ENCODE peak calls at places on chromosomes 4 and X, in four cellular contexts. Y is HCT116, N is right atrium auricular region, L is brain microvascular endothelial cell. E is an unnamed sample. For H3K27me3, the result is how much of the 10 kb centered on the place peaks cover.

GRCh38 chrX:20409991-20410390 is 143.3 kb upstream of the RPS6KA3 start:
- DNase-seq in Y (no peak), N (no peak), L (no peak), E (no peak)

GRCh38 chrX:129773649-129774458 is 5.9 kb upstream of the SASH3 start:
- DNase-seq in Y (no peak), N (no peak), L (no peak), E (no peak)

GRCh38 chr4:145177906-145178538 is 2.4 kb downstream of the OTUD4 start:
- DNase-seq in Y (no peak), N (no peak), L (no peak), E (no peak)

GRCh38 chr4:95293014-95293413 is 255.8 kb downstream of the UNC5C start:
- DNase-seq in Y (no peak), N (no peak), L (no peak), E (peak)

GRCh38 chr4:55706526-55706925 is 70.4 kb upstream of the NMU start:
- DNase-seq in Y (no peak), N (no peak), L (no peak), E (no peak)

GRCh38 chr4:19971829-19972228 is 279.9 kb upstream of the SLIT2 start:
- DNase-seq in Y (no peak), N (no peak), L (peak), E (peak)

GRCh38 chr4:23332266-23332665 is 557.6 kb downstream of the PPARGC1A start:
- DNase-seq in Y (no peak), N (no peak), L (no peak), E (no peak)

GRCh38 chr4:109826719-109827118 is 1.1 kb upstream of the RRH start:
- DNase-seq in Y (no peak), N (no peak), L (no peak), E (no peak)

GRCh38 chr4:3294401-3295241 is 1.8 kb downstream of the RGS12 start:
- DNase-seq in Y (no peak), N (no peak), L (no peak), E (no peak)

GRCh38 chr4:97496298-97496873 is 646.9 kb downstream of the STPG2 start:
- DNase-seq in Y (peak), N (no peak), L (no peak), E (no peak)

GRCh38 chr4:185679523-185679922 is 132.5 kb downstream of the SORBS2 start:
- DNase-seq in Y (no peak), N (no peak), L (no peak), E (no peak)

GRCh38 chrX:44643723-44644122 is 101.1 kb upstream of the FUNDC1 start:
- DNase-seq in Y (no peak), N (no peak), L (no peak), E (no peak)

GRCh38 chr4:67048530-67048929 is 496.8 kb downstream of the CENPC start:
- DNase-seq in Y (no peak), N (no peak), L (no peak), E (no peak)

GRCh38 chrX:43682726-43683125 is 26.6 kb downstream of the MAOA start:
- DNase-seq in Y (no peak), N (no peak), L (no peak), E (no peak)

GRCh38 chr4:185729300-185729912 is 82.6 kb downstream of the SORBS2 start:
- DNase-seq in Y (no peak), N (no peak), L (no peak), E (no peak)

GRCh38 chrX:40912576-40912975 is 172.7 kb upstream of the USP9X start:
- DNase-seq in Y (no peak), N (no peak), L (no peak), E (no peak)

GRCh38 chr4:56742080-56742871 is 61.2 kb upstream of the HOPX start:
- DNase-seq in Y (no peak), N (no peak), L (peak), E (peak)

GRCh38 chr4:182880387-182881356 is 36.5 kb downstream of the DCTD start:
- DNase-seq in Y (no peak), N (no peak), L (no peak), E (no peak)

GRCh38 chrX:1316527-1316926 is 20.1 kb upstream of the IL3RA start:
- DNase-seq in Y (no peak), N (peak), L (no peak), E (no peak)

GRCh38 chr4:150579591-150580234 is 2.2 kb upstream of the MAB21L2 start:
- DNase-seq in Y (no peak), N (no peak), L (no peak), E (no peak)

GRCh38 chr4:20354120-20354519 is 102.4 kb downstream of the SLIT2 start:
- DNase-seq in Y (no peak), N (no peak), L (no peak), E (no peak)

GRCh38 chrX:133307094-133307493 is 88.9 kb upstream of the TFDP3 start:
- DNase-seq in Y (no peak), N (no peak), L (no peak), E (no peak)

GRCh38 chrX:40207626-40208025 is 109.9 kb upstream of the BCOR start:
- DNase-seq in Y (no peak), N (no peak), L (peak), E (peak)

DNA sequence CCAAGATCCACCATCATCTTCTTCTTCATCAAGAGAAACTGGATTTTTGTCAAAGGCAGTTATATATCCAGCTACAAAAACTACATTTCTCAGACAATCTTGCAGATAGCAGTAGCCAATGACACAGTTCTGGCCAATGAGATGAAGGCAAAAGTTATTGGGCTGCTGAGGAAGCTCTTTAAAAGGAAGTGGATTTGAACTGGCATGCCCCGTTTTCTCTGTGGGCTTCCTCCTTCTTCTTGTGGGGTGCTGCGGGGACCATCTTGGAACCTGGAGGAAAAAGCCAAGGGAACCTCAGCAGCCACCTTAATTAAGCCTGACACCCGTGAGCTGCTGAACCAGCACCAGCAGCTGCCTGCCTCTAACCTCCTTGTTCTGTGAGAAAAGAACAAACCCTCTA is 4.8 kb downstream of the SMIM43 start:
- DNase-seq in Y (no peak), N (no peak), L (no peak), E (no peak)
- H3K27me3 ChIP-seq in Y (under half), N (under half), L (under half), E (under half)

DNA sequence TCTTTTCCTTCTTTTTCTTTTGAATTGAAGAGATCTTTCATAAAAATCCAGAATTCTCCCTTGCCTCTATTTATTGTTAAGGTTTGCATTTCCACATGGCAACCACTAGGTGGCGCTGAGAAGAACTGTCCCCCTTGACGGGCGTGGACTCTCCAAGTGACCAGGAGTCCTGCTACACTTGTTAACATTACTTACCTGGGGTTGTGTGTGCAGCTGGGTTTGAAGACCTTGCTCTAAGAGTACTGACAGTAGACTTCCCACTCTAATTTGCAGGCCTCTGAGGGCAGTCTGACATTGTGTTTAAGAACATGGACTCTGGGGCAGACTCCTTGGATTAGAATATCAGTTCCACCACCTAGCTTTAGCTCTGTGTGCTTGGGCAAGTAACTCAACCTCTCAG is 52.8 kb downstream of the GPRIN3 start:
- DNase-seq in Y (peak), N (no peak), L (no peak), E (peak)
- H3K27ac ChIP-seq in Y (no peak), N (no peak), L (no peak), E (no peak)

GRCh38 chr4:176726803-176727202 is 65.9 kb downstream of the VEGFC start:
- DNase-seq in Y (no peak), N (no peak), L (peak), E (no peak)
- H3K4me3 ChIP-seq in Y (no peak), N (no peak), L (no peak), E (no peak)

GRCh38 chrX:72573158-72573511 is 492 bp upstream of the HDAC8 start:
- DNase-seq in Y (no peak), N (no peak), L (no peak), E (no peak)

GRCh38 chrX:72572248-72573157 is at the start of gene HDAC8:
- DNase-seq in Y (peak), N (peak), L (peak), E (peak)

GRCh38 chrX:72568406-72569092 is 4.1 kb downstream of the HDAC8 start:
- DNase-seq in Y (no peak), N (no peak), L (peak), E (peak)

GRCh38 chrX:72566448-72566847 is 6.2 kb downstream of the HDAC8 start:
- DNase-seq in Y (no peak), N (no peak), L (no peak), E (no peak)

GRCh38 chrX:72569786-72570185 is 2.9 kb downstream of the HDAC8 start:
- DNase-seq in Y (no peak), N (no peak), L (peak), E (peak)
- H3K27me3 ChIP-seq in Y (under half), N (under half), L (under half), E (under half)

DNA sequence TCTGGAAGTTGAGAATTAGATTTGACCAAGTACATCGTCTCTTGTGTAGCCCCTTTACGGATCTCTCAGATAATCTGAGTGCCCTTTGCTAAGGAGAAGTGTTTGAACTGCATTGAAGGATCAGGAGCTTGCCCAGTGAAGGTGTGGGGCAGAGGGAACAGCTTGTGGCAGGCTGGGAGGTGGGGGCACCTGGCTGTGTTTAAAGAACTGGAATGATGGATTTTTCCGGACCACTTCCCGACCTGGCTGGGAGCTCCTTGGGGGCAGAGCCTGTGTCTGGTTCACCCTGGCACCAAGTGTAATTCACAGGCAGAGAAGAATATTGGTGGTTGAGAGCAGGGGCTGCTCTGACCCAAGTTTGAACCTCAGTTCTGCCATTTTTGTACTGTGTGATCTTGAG is 18.4 kb downstream of the TBC1D14 start:
- DNase-seq in Y (no peak), N (no peak), L (no peak), E (no peak)
- H3K27ac ChIP-seq in Y (no peak), N (no peak), L (no peak), E (no peak)